ENCODE peak calls at places on chromosomes 5 and 9, in five cellular contexts. One of them, this sample, is unnamed.

GRCh38 chr5:169142264-169142970 is 158.5 kb downstream of the SLIT3 start:
- DNase-seq in K562: no peak
- DNase-seq in GM12878: no peak
- DNase-seq in endothelial cell of umbilical vein: no peak
- DNase-seq in stomach: peak
- DNase-seq in this sample: no peak

GRCh38 chr9:20220286-20220685 is 402.0 kb downstream of the MLLT3 start:
- DNase-seq in K562: no peak
- DNase-seq in GM12878: no peak
- DNase-seq in endothelial cell of umbilical vein: no peak
- DNase-seq in stomach: no peak
- DNase-seq in this sample: no peak

GRCh38 chr9:89662718-89663246 is 58.0 kb downstream of the GADD45G start:
- DNase-seq in K562: no peak
- DNase-seq in GM12878: no peak
- DNase-seq in endothelial cell of umbilical vein: no peak
- DNase-seq in stomach: no peak
- DNase-seq in this sample: no peak

GRCh38 chr9:130944510-130945058 is 5.5 kb upstream of the FIBCD1 start:
- DNase-seq in K562: peak
- DNase-seq in GM12878: no peak
- DNase-seq in endothelial cell of umbilical vein: no peak
- DNase-seq in stomach: no peak
- DNase-seq in this sample: no peak

GRCh38 chr9:20722221-20722620 is 38.2 kb downstream of the FOCAD start:
- DNase-seq in K562: no peak
- DNase-seq in GM12878: no peak
- DNase-seq in endothelial cell of umbilical vein: peak
- DNase-seq in stomach: no peak
- DNase-seq in this sample: no peak

GRCh38 chr5:94968507-94969095 is 316.3 kb downstream of the MCTP1 start:
- DNase-seq in K562: peak
- DNase-seq in GM12878: peak
- DNase-seq in endothelial cell of umbilical vein: peak
- DNase-seq in stomach: no peak
- DNase-seq in this sample: peak

GRCh38 chr9:92720209-92720765 is 44.3 kb downstream of the BICD2 start:
- DNase-seq in K562: no peak
- DNase-seq in GM12878: no peak
- DNase-seq in endothelial cell of umbilical vein: no peak
- DNase-seq in stomach: no peak
- DNase-seq in this sample: no peak

GRCh38 chr9:69326261-69326660 is 1.2 kb downstream of the ENTREP1 start:
- DNase-seq in K562: no peak
- DNase-seq in GM12878: no peak
- DNase-seq in endothelial cell of umbilical vein: no peak
- DNase-seq in stomach: no peak
- DNase-seq in this sample: no peak

GRCh38 chr5:172385164-172385563 is 69.2 kb downstream of the SH3PXD2B start:
- DNase-seq in K562: no peak
- DNase-seq in GM12878: no peak
- DNase-seq in endothelial cell of umbilical vein: no peak
- DNase-seq in stomach: no peak
- DNase-seq in this sample: no peak

GRCh38 chr5:166251786-166252185 is 2039.7 kb upstream of the WWC1 start:
- DNase-seq in K562: no peak
- DNase-seq in GM12878: no peak
- DNase-seq in endothelial cell of umbilical vein: no peak
- DNase-seq in stomach: no peak
- DNase-seq in this sample: no peak

GRCh38 chr5:78050888-78051287 is 243.6 kb downstream of the AP3B1 start:
- DNase-seq in K562: no peak
- DNase-seq in GM12878: no peak
- DNase-seq in endothelial cell of umbilical vein: peak
- DNase-seq in stomach: no peak
- DNase-seq in this sample: no peak

GRCh38 chr5:132546108-132546507 is 2.8 kb upstream of the IL5 start:
- DNase-seq in K562: no peak
- DNase-seq in GM12878: no peak
- DNase-seq in endothelial cell of umbilical vein: no peak
- DNase-seq in stomach: no peak
- DNase-seq in this sample: no peak

GRCh38 chr5:115179959-115180709 is 10.4 kb upstream of the TRIM36 start:
- DNase-seq in K562: no peak
- DNase-seq in GM12878: no peak
- DNase-seq in endothelial cell of umbilical vein: peak
- DNase-seq in stomach: no peak
- DNase-seq in this sample: no peak

GRCh38 chr9:90099262-90099982 is 494.6 kb downstream of the GADD45G start:
- DNase-seq in K562: no peak
- DNase-seq in GM12878: no peak
- DNase-seq in endothelial cell of umbilical vein: peak
- DNase-seq in stomach: no peak
- DNase-seq in this sample: no peak

GRCh38 chr9:13911473-13911872 is 402.5 kb downstream of the NFIB start:
- DNase-seq in K562: no peak
- DNase-seq in GM12878: no peak
- DNase-seq in endothelial cell of umbilical vein: peak
- DNase-seq in stomach: no peak
- DNase-seq in this sample: no peak

GRCh38 chr5:68533571-68534051 is 318.1 kb downstream of the PIK3R1 start:
- DNase-seq in K562: no peak
- DNase-seq in GM12878: no peak
- DNase-seq in endothelial cell of umbilical vein: no peak
- DNase-seq in stomach: no peak
- DNase-seq in this sample: no peak

GRCh38 chr9:131405429-131405828 is 11.5 kb downstream of the PRRC2B start:
- DNase-seq in K562: peak
- DNase-seq in GM12878: no peak
- DNase-seq in endothelial cell of umbilical vein: no peak
- DNase-seq in stomach: no peak
- DNase-seq in this sample: no peak

GRCh38 chr9:138049085-138049778 is 171.7 kb downstream of the CACNA1B start:
- DNase-seq in K562: no peak
- DNase-seq in GM12878: no peak
- DNase-seq in endothelial cell of umbilical vein: no peak
- DNase-seq in stomach: peak
- DNase-seq in this sample: no peak

GRCh38 chr9:123353984-123354591 is 1.9 kb upstream of the CRB2 start:
- DNase-seq in K562: peak
- DNase-seq in GM12878: no peak
- DNase-seq in endothelial cell of umbilical vein: peak
- DNase-seq in stomach: peak
- DNase-seq in this sample: peak

GRCh38 chr5:139691275-139691629 is 43.1 kb downstream of the CXXC5 start:
- DNase-seq in K562: no peak
- DNase-seq in GM12878: no peak
- DNase-seq in endothelial cell of umbilical vein: no peak
- DNase-seq in stomach: no peak
- DNase-seq in this sample: no peak

GRCh38 chr9:135087489-135087791 is at the start of gene OLFM1:
- DNase-seq in K562: peak
- DNase-seq in GM12878: no peak
- DNase-seq in endothelial cell of umbilical vein: peak
- DNase-seq in stomach: peak
- DNase-seq in this sample: no peak

GRCh38 chr5:157328277-157328912 is 62.5 kb downstream of the CYFIP2 start:
- DNase-seq in K562: peak
- DNase-seq in GM12878: no peak
- DNase-seq in endothelial cell of umbilical vein: peak
- DNase-seq in stomach: peak
- DNase-seq in this sample: peak

GRCh38 chr9:108271646-108272349 is 584.0 kb downstream of the ACTL7B start:
- DNase-seq in K562: no peak
- DNase-seq in GM12878: no peak
- DNase-seq in endothelial cell of umbilical vein: peak
- DNase-seq in stomach: peak
- DNase-seq in this sample: no peak

GRCh38 chr9:117546894-117547293 is 132.0 kb upstream of the ASTN2 start:
- DNase-seq in K562: no peak
- DNase-seq in GM12878: no peak
- DNase-seq in endothelial cell of umbilical vein: peak
- DNase-seq in stomach: peak
- DNase-seq in this sample: no peak

GRCh38 chr5:93078082-93079038 is 502.7 kb downstream of the NR2F1-AS1 start:
- DNase-seq in K562: no peak
- DNase-seq in GM12878: peak
- DNase-seq in endothelial cell of umbilical vein: peak
- DNase-seq in stomach: peak
- DNase-seq in this sample: no peak

GRCh38 chr9:107710552-107710951 is 221.0 kb upstream of the KLF4 start:
- DNase-seq in K562: no peak
- DNase-seq in GM12878: no peak
- DNase-seq in endothelial cell of umbilical vein: no peak
- DNase-seq in stomach: no peak
- DNase-seq in this sample: no peak

GRCh38 chr9:123640792-123641222 is 284.8 kb downstream of the CRB2 start:
- DNase-seq in K562: no peak
- DNase-seq in GM12878: peak
- DNase-seq in endothelial cell of umbilical vein: no peak
- DNase-seq in stomach: no peak
- DNase-seq in this sample: no peak

GRCh38 chr9:88179080-88179521 is 40.8 kb upstream of the SPATA31C2 start:
- DNase-seq in K562: no peak
- DNase-seq in GM12878: no peak
- DNase-seq in endothelial cell of umbilical vein: no peak
- DNase-seq in stomach: no peak
- DNase-seq in this sample: no peak

GRCh38 chr5:123708074-123708806 is 196.3 kb downstream of the CSNK1G3 start:
- DNase-seq in K562: no peak
- DNase-seq in GM12878: no peak
- DNase-seq in endothelial cell of umbilical vein: peak
- DNase-seq in stomach: no peak
- DNase-seq in this sample: no peak

GRCh38 chr9:92600075-92600741 is 64.4 kb upstream of the ECM2 start:
- DNase-seq in K562: no peak
- DNase-seq in GM12878: no peak
- DNase-seq in endothelial cell of umbilical vein: no peak
- DNase-seq in stomach: no peak
- DNase-seq in this sample: no peak

GRCh38 chr5:54637654-54638053 is 120.1 kb downstream of the SNX18 start:
- DNase-seq in K562: no peak
- DNase-seq in GM12878: no peak
- DNase-seq in endothelial cell of umbilical vein: no peak
- DNase-seq in stomach: peak
- DNase-seq in this sample: no peak

GRCh38 chr9:127854169-127854833 is at the start of gene ENG:
- DNase-seq in K562: no peak
- DNase-seq in GM12878: no peak
- DNase-seq in endothelial cell of umbilical vein: peak
- DNase-seq in stomach: peak
- DNase-seq in this sample: no peak
- TF ChIP-seq POLR2A in K562: no peak
- TF ChIP-seq POLR2A in GM12878: no peak
- TF ChIP-seq POLR2A in endothelial cell of umbilical vein: peak
- TF ChIP-seq POLR2A in stomach: no peak
- TF ChIP-seq POLR2A in this sample: no peak

DNA sequence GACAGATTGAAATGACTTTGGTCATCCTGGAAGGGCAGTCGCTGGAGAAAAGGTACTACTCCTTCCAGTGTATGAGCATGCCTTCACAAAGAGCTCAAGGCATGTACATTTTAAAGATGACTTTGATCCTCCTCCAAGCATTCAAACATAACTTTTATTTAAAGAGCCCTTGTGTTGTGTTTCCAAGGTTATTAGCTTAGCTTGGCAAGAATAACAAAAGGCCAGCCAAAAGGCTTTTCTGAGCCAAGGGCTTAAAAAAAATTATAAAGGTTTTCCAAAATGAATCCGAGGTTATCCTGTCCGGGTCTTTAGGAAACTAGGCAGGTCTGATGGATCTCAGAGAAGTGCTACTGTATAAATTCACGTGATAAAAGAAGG is 71.0 kb upstream of the PLPP6 start:
- DNase-seq in K562: no peak
- DNase-seq in GM12878: no peak
- DNase-seq in endothelial cell of umbilical vein: peak
- DNase-seq in stomach: no peak
- DNase-seq in this sample: no peak
- TF ChIP-seq POLR2AphosphoS5 in K562: no peak
- TF ChIP-seq POLR2AphosphoS5 in GM12878: no peak
- TF ChIP-seq POLR2AphosphoS5 in endothelial cell of umbilical vein: no peak
- TF ChIP-seq POLR2AphosphoS5 in stomach: no peak
- TF ChIP-seq POLR2AphosphoS5 in this sample: no peak

GRCh38 chr9:136423432-136424146 is 13.1 kb downstream of the PMPCA start:
- DNase-seq in K562: no peak
- DNase-seq in GM12878: no peak
- DNase-seq in endothelial cell of umbilical vein: no peak
- DNase-seq in stomach: no peak
- DNase-seq in this sample: no peak

GRCh38 chr9:136426787-136427186 is 12.9 kb downstream of the INPP5E start:
- DNase-seq in K562: no peak
- DNase-seq in GM12878: no peak
- DNase-seq in endothelial cell of umbilical vein: no peak
- DNase-seq in stomach: no peak
- DNase-seq in this sample: no peak

GRCh38 chr9:136422876-136423275 is 12.4 kb downstream of the PMPCA start:
- DNase-seq in K562: no peak
- DNase-seq in GM12878: no peak
- DNase-seq in endothelial cell of umbilical vein: no peak
- DNase-seq in stomach: no peak
- DNase-seq in this sample: no peak

GRCh38 chr9:136421791-136422190 is 11.3 kb downstream of the PMPCA start:
- DNase-seq in K562: no peak
- DNase-seq in GM12878: no peak
- DNase-seq in endothelial cell of umbilical vein: no peak
- DNase-seq in stomach: no peak
- DNase-seq in this sample: no peak

DNA sequence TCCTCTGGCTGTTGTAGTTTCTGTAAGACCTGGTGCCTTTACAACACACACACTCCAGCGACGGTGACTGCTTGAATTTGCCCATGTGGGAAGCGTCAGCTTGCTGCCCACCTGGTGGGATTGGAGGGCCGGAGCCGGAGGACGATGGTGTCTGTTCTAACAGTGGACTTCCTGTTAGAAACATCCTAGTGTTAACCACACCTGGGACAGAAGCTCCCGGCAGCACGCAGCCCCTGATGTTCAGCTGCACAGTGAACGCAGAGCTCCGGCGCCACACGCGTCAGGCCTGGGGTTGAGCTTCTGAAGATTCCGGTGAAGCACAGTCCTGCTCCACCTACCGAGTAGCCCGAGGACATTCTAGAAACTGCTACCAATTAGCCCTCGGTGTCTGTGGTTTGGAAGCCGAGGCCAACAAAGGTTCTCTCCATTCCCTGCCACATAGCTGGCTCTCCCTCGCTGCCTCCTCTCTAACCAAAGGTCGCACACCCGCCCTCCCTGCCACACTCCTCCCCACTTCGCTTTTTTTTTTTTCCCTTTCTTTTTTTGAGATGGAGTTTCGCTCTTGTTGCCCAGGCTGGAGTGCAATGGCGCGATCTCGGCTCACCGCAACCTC is 14.4 kb downstream of the PMPCA start:
- DNase-seq in K562: no peak
- DNase-seq in GM12878: no peak
- DNase-seq in endothelial cell of umbilical vein: no peak
- DNase-seq in stomach: no peak
- DNase-seq in this sample: no peak
- TF ChIP-seq POLR2A in K562: no peak
- TF ChIP-seq POLR2A in GM12878: peak
- TF ChIP-seq POLR2A in endothelial cell of umbilical vein: no peak
- TF ChIP-seq POLR2A in stomach: no peak
- TF ChIP-seq POLR2A in this sample: no peak

GRCh38 chr5:150442699-150443080 is 6.8 kb downstream of the RPS14 start:
- DNase-seq in K562: no peak
- DNase-seq in GM12878: no peak
- DNase-seq in endothelial cell of umbilical vein: no peak
- DNase-seq in stomach: no peak
- DNase-seq in this sample: no peak
- TF ChIP-seq POLR2AphosphoS5 in K562: peak
- TF ChIP-seq POLR2AphosphoS5 in GM12878: no peak
- TF ChIP-seq POLR2AphosphoS5 in endothelial cell of umbilical vein: peak
- TF ChIP-seq POLR2AphosphoS5 in stomach: no peak
- TF ChIP-seq POLR2AphosphoS5 in this sample: no peak

This sample was measured in GM12892.